ENCODE peak calls at places on chromosomes 6 and 20, in five cellular contexts. One of them, this sample, is unnamed.
A peak's percentile ranks its signal among the peaks of the same experiment; 100 is the strongest.

GRCh38 chr6:119110601-119111548 is 32.4 kb upstream of the FAM184A start:
- DNase-seq in SW480: peak; percentile 31
- DNase-seq in heart right ventricle: peak; percentile 55
- DNase-seq in stimulated activated CD4-positive, alpha-beta T cell treated with anti-CD3 and anti-CD28 coated beads, Interleukin-15, amount 100 ng/mL, for 1 hour: no peak
- DNase-seq in AG10803: peak; percentile 52
- DNase-seq in this sample: no peak

GRCh38 chr6:7747016-7747415 is 21.1 kb downstream of the BMP6 start:
- DNase-seq in stimulated activated CD4-positive, alpha-beta T cell treated with anti-CD3 and anti-CD28 coated beads, Interleukin-15, amount 100 ng/mL, for 1 hour: no peak
- DNase-seq in SW480: no peak
- DNase-seq in AG10803: no peak
- DNase-seq in heart right ventricle: no peak
- DNase-seq in this sample: no peak

GRCh38 chr20:48718914-48719578 is 108.8 kb downstream of the PREX1 start:
- DNase-seq in SW480: no peak
- DNase-seq in stimulated activated CD4-positive, alpha-beta T cell treated with anti-CD3 and anti-CD28 coated beads, Interleukin-15, amount 100 ng/mL, for 1 hour: no peak
- DNase-seq in heart right ventricle: no peak
- DNase-seq in AG10803: no peak
- DNase-seq in this sample: no peak

GRCh38 chr6:144624246-144624645 is 339.1 kb downstream of the UTRN start:
- DNase-seq in stimulated activated CD4-positive, alpha-beta T cell treated with anti-CD3 and anti-CD28 coated beads, Interleukin-15, amount 100 ng/mL, for 1 hour: no peak
- DNase-seq in SW480: no peak
- DNase-seq in heart right ventricle: no peak
- DNase-seq in AG10803: no peak
- DNase-seq in this sample: no peak

GRCh38 chr20:3871549-3872265 is 17.5 kb upstream of the PANK2 start:
- DNase-seq in SW480: no peak
- DNase-seq in stimulated activated CD4-positive, alpha-beta T cell treated with anti-CD3 and anti-CD28 coated beads, Interleukin-15, amount 100 ng/mL, for 1 hour: no peak
- DNase-seq in AG10803: no peak
- DNase-seq in heart right ventricle: no peak
- DNase-seq in this sample: no peak

GRCh38 chr20:20199338-20200160 is 147.2 kb downstream of the CFAP61 start:
- DNase-seq in stimulated activated CD4-positive, alpha-beta T cell treated with anti-CD3 and anti-CD28 coated beads, Interleukin-15, amount 100 ng/mL, for 1 hour: no peak
- DNase-seq in AG10803: no peak
- DNase-seq in SW480: no peak
- DNase-seq in heart right ventricle: no peak
- DNase-seq in this sample: no peak

GRCh38 chr20:51588762-51589161 is 46.2 kb upstream of the NFATC2 start:
- DNase-seq in heart right ventricle: no peak
- DNase-seq in AG10803: no peak
- DNase-seq in stimulated activated CD4-positive, alpha-beta T cell treated with anti-CD3 and anti-CD28 coated beads, Interleukin-15, amount 100 ng/mL, for 1 hour: no peak
- DNase-seq in SW480: no peak
- DNase-seq in this sample: no peak

GRCh38 chr6:137487947-137488735 is 6.1 kb downstream of the OLIG3 start:
- DNase-seq in SW480: no peak
- DNase-seq in stimulated activated CD4-positive, alpha-beta T cell treated with anti-CD3 and anti-CD28 coated beads, Interleukin-15, amount 100 ng/mL, for 1 hour: no peak
- DNase-seq in heart right ventricle: no peak
- DNase-seq in AG10803: no peak
- DNase-seq in this sample: no peak

GRCh38 chr6:169868458-169868857 is 117.0 kb downstream of the ERMARD start:
- DNase-seq in stimulated activated CD4-positive, alpha-beta T cell treated with anti-CD3 and anti-CD28 coated beads, Interleukin-15, amount 100 ng/mL, for 1 hour: peak; percentile 13
- DNase-seq in AG10803: no peak
- DNase-seq in heart right ventricle: peak; percentile 47
- DNase-seq in SW480: no peak
- DNase-seq in this sample: peak; percentile 58

GRCh38 chr6:17289491-17290106 is 8.4 kb downstream of the RBM24 start:
- DNase-seq in AG10803: peak; percentile 53
- DNase-seq in stimulated activated CD4-positive, alpha-beta T cell treated with anti-CD3 and anti-CD28 coated beads, Interleukin-15, amount 100 ng/mL, for 1 hour: no peak
- DNase-seq in heart right ventricle: peak; percentile 79
- DNase-seq in SW480: no peak
- DNase-seq in this sample: no peak

GRCh38 chr6:55276745-55277627 is 50.3 kb upstream of the GFRAL start:
- DNase-seq in AG10803: peak; percentile 55
- DNase-seq in SW480: peak; percentile 58
- DNase-seq in stimulated activated CD4-positive, alpha-beta T cell treated with anti-CD3 and anti-CD28 coated beads, Interleukin-15, amount 100 ng/mL, for 1 hour: no peak
- DNase-seq in heart right ventricle: peak; percentile 45
- DNase-seq in this sample: no peak

GRCh38 chr20:48928832-48929725 is 7.6 kb downstream of the ARFGEF2 start:
- DNase-seq in heart right ventricle: peak; percentile 33
- DNase-seq in AG10803: peak; percentile 78
- DNase-seq in stimulated activated CD4-positive, alpha-beta T cell treated with anti-CD3 and anti-CD28 coated beads, Interleukin-15, amount 100 ng/mL, for 1 hour: no peak
- DNase-seq in SW480: no peak
- DNase-seq in this sample: no peak

GRCh38 chr20:24837721-24838456 is 111.2 kb upstream of the CST7 start:
- DNase-seq in heart right ventricle: no peak
- DNase-seq in AG10803: peak; percentile 57
- DNase-seq in SW480: no peak
- DNase-seq in stimulated activated CD4-positive, alpha-beta T cell treated with anti-CD3 and anti-CD28 coated beads, Interleukin-15, amount 100 ng/mL, for 1 hour: no peak
- DNase-seq in this sample: no peak

This sample was measured in vagina.